ENCODE peak calls at places on chromosomes 2 and 18, in six cellular contexts. B is heart left ventricle; C is tibial artery; D is K562; I is CD8-positive, alpha-beta T cell; O is kidney. E is an unnamed sample. For H3K4me1, the result is how much of the 10 kb centered on the place peaks cover.

GRCh38 chr2:20217041-20217970 is 7.6 kb downstream of the SDC1 start:
- DNase-seq in B (peak), C (no peak), D (no peak), I (no peak), O (peak), E (no peak)

GRCh38 chr2:143361346-143361745 is 232.1 kb downstream of the ARHGAP15 start:
- DNase-seq in B (no peak), C (no peak), D (no peak), I (no peak), O (no peak), E (no peak)

GRCh38 chr18:59353079-59353680 is 5.9 kb downstream of the LMAN1 start:
- DNase-seq in B (no peak), C (no peak), D (peak), I (no peak), O (no peak), E (no peak)

GRCh38 chr18:7415081-7415894 is 151.8 kb upstream of the PTPRM start:
- DNase-seq in B (no peak), C (no peak), D (no peak), I (no peak), O (no peak), E (no peak)

GRCh38 chr2:108965540-108966299 is 23.3 kb downstream of the EDAR start:
- DNase-seq in B (no peak), C (no peak), D (no peak), I (peak), O (no peak), E (peak)

GRCh38 chr2:213080969-213081617 is 70.3 kb downstream of the IKZF2 start:
- DNase-seq in B (no peak), C (no peak), D (no peak), I (no peak), O (no peak), E (no peak)

GRCh38 chr2:129923265-129924141 is 56.0 kb upstream of the RAB6C start:
- DNase-seq in B (no peak), C (no peak), D (peak), I (no peak), O (no peak), E (no peak)

GRCh38 chr2:64654063-64654811 is 524 bp upstream of the SERTAD2 start:
- DNase-seq in B (peak), C (peak), D (peak), I (peak), O (peak), E (peak)

GRCh38 chr2:11903085-11903484 is 156.7 kb downstream of the LPIN1 start:
- DNase-seq in B (no peak), C (no peak), D (no peak), I (no peak), O (no peak), E (no peak)

GRCh38 chr2:238560234-238560633 is 133.5 kb downstream of the ASB1 start:
- DNase-seq in B (no peak), C (no peak), D (no peak), I (no peak), O (peak), E (no peak)

GRCh38 chr2:62724886-62725711 is 19.6 kb downstream of the EHBP1 start:
- DNase-seq in B (peak), C (no peak), D (peak), I (no peak), O (no peak), E (no peak)

GRCh38 chr2:95050385-95051300 is 25.1 kb downstream of the MAL start:
- DNase-seq in B (no peak), C (no peak), D (no peak), I (no peak), O (no peak), E (no peak)

GRCh38 chr2:239814136-239814916 is 210.8 kb downstream of the NDUFA10 start:
- DNase-seq in B (no peak), C (peak), D (peak), I (no peak), O (peak), E (peak)

GRCh38 chr2:9424447-9425164 is 1.2 kb downstream of the CPSF3 start:
- DNase-seq in B (no peak), C (no peak), D (peak), I (no peak), O (no peak), E (no peak)

GRCh38 chr2:160142472-160142871 is 57.6 kb downstream of the ITGB6 start:
- DNase-seq in B (no peak), C (no peak), D (no peak), I (no peak), O (no peak), E (no peak)

GRCh38 chr2:112055833-112056625 is 960 bp downstream of the TMEM87B start:
- DNase-seq in B (peak), C (peak), D (peak), I (peak), O (no peak), E (peak)

GRCh38 chr2:57373530-57373929 is 673.1 kb upstream of the VRK2 start:
- DNase-seq in B (no peak), C (no peak), D (no peak), I (no peak), O (no peak), E (no peak)

GRCh38 chr2:127003028-127003800 is 103.7 kb downstream of the BIN1 start:
- DNase-seq in B (no peak), C (no peak), D (peak), I (no peak), O (no peak), E (no peak)

GRCh38 chr18:34592961-34593382 is 117.1 kb upstream of the DTNA start:
- DNase-seq in B (peak), C (peak), D (no peak), I (no peak), O (peak), E (no peak)

GRCh38 chr2:159497256-159497655 is 119.1 kb downstream of the BAZ2B start:
- DNase-seq in B (no peak), C (no peak), D (peak), I (no peak), O (no peak), E (no peak)

GRCh38 chr2:3536682-3537632 is 17.6 kb upstream of the ADI1 start:
- DNase-seq in B (peak), C (peak), D (peak), I (no peak), O (peak), E (peak)

DNA sequence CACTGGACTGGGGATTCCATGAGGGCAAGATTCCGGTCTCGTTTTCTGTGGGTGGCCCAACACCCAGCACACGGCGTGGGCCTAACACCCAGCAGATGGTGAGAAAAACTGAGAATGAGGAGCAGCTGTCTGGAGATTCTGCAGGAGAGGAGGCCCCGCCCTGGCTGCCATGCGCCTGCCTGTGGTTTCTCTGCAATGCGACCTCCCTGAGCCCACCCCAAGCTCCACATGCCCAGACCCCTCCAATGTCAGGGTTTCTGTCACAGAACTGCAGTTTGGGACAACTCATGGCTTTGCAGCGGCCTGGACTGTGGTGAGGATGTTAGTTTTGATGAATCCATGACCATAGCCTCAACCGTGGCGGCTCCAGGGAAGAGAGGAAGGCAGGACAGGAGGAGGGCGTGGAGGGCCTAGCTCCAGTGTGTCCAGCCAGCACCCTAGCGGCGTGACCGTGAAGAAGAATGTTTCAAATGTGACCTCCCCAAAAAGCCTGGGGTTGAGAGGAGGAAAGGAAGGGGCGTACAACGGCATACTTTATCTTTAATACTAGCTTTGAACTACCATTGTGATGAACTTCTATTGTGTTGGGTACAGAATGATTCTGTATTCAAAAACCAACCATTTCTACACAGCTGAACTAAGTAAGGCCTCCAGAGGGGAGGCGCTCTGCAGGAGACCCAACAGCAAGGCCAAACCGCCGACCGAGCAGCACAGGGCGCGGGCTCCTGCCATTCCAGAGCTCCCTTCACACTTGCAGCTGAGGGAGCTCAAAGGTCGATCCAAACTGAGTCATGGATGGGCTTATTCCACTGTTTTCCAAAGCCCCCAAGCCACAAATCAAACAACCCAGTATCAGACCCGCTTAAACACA is 3.4 kb downstream of the PXDN start:
- DNase-seq in B (no peak), C (no peak), D (no peak), I (no peak), O (peak), E (no peak)
- TF ChIP-seq CTCF in B (no peak), C (no peak), D (no peak), I (no peak), O (no peak), E (no peak)

GRCh38 chr2:206799083-206799482 is 33.7 kb downstream of the FASTKD2 start:
- DNase-seq in B (no peak), C (no peak), D (peak), I (no peak), O (no peak), E (no peak)

GRCh38 chr2:206798009-206798408 is 32.6 kb downstream of the FASTKD2 start:
- DNase-seq in B (no peak), C (no peak), D (no peak), I (no peak), O (no peak), E (no peak)

GRCh38 chr2:206802654-206803514 is 37.5 kb downstream of the FASTKD2 start:
- DNase-seq in B (no peak), C (no peak), D (no peak), I (no peak), O (no peak), E (no peak)

GRCh38 chr2:206801417-206801772 is 36.0 kb downstream of the FASTKD2 start:
- DNase-seq in B (no peak), C (no peak), D (no peak), I (no peak), O (no peak), E (no peak)

GRCh38 chr2:206800501-206801416 is 35.4 kb downstream of the FASTKD2 start:
- DNase-seq in B (peak), C (peak), D (peak), I (peak), O (no peak), E (no peak)
- H3K4me1 ChIP-seq in B (under half), C (under half), D (under half), I (under half), O (under half), E (under half)

GRCh38 chr2:157874278-157874825 is 1.8 kb downstream of the ACVR1 start:
- DNase-seq in B (peak), C (no peak), D (peak), I (no peak), O (peak), E (no peak)
- H3K4me3 ChIP-seq in B (peak), C (peak), D (peak), I (no peak), O (peak), E (peak)

GRCh38 chr18:63120541-63121059 is 199.0 kb downstream of the BCL2 start:
- DNase-seq in B (no peak), C (no peak), D (no peak), I (no peak), O (no peak), E (no peak)

GRCh38 chr18:63113899-63114565 is 205.5 kb downstream of the BCL2 start:
- DNase-seq in B (no peak), C (no peak), D (no peak), I (no peak), O (no peak), E (no peak)

DNA sequence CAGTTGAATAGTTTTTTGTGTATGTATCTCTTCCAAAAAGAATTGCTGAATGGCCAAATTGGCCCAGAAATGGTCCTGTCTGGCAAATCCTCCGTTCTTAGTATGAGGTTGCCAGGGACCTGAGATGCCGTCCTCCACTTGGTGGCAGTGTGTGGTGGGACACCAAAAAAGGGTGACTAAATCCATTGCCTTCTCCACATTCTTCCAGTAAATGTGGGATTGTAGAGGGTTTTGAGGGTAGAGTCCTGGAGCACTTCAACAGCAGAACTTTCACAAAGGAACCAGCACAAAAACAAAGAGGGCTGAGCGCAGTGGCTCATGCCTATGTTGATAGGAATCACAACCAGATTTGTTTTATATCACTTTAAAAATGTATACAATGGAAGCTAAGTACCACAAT is 199.9 kb downstream of the BCL2 start:
- DNase-seq in B (peak), C (no peak), D (peak), I (no peak), O (no peak), E (no peak)
- TF ChIP-seq CTCF in B (peak), C (peak), D (peak), I (peak), O (peak), E (no peak)

GRCh38 chr2:147297820-147298219 is 547.0 kb upstream of the ACVR2A start:
- DNase-seq in B (no peak), C (no peak), D (no peak), I (no peak), O (no peak), E (no peak)
- H3K4me1 ChIP-seq in B (under half), C (under half), D (under half), I (under half), O (under half), E (under half)

GRCh38 chr2:24498121-24498520 is 7.1 kb downstream of the NCOA1 start:
- DNase-seq in B (no peak), C (no peak), D (no peak), I (no peak), O (no peak), E (no peak)

GRCh38 chr2:24505534-24505933 is 14.5 kb downstream of the NCOA1 start:
- DNase-seq in B (no peak), C (no peak), D (no peak), I (no peak), O (no peak), E (no peak)

GRCh38 chr2:24496959-24497358 is 5.9 kb downstream of the NCOA1 start:
- DNase-seq in B (no peak), C (no peak), D (no peak), I (no peak), O (no peak), E (no peak)

GRCh38 chr2:24497685-24498084 is 6.6 kb downstream of the NCOA1 start:
- DNase-seq in B (no peak), C (no peak), D (no peak), I (no peak), O (no peak), E (no peak)

GRCh38 chr2:24501813-24502212 is 10.8 kb downstream of the NCOA1 start:
- DNase-seq in B (no peak), C (no peak), D (no peak), I (no peak), O (no peak), E (no peak)
- H3K4me3 ChIP-seq in B (no peak), C (no peak), D (no peak), I (no peak), O (no peak), E (no peak)

E was measured in suprapubic skin.